ENCODE peak calls at places on chromosomes 5 and 9, in nine cellular contexts. H is cardiac fibroblast, N is mucosa of gallbladder, L is HT1080, A is retinal pigment epithelial cell, W is transverse colon, K is NCI-H1092, M is foreskin fibroblast, E is ACHN. I is an unnamed sample.

GRCh38 chr9:125028041-125028440 is 87.2 kb upstream of the GOLGA1 start:
- DNase-seq in A (no peak), H (no peak), L (no peak), E (no peak), M (no peak), W (no peak), N (no peak), K (no peak), I (no peak)

GRCh38 chr9:114207034-114207815 is 51.9 kb downstream of the COL27A1 start:
- DNase-seq in L (peak; percentile 78), A (peak; percentile 69), E (peak; percentile 61), W (peak; percentile 26), N (peak; percentile 18), K (no peak), H (peak; percentile 16), M (peak; percentile 71), I (no peak)

GRCh38 chr9:123329329-123329955 is 26.6 kb upstream of the CRB2 start:
- DNase-seq in L (peak; percentile 80), N (peak; percentile 82), M (no peak), K (no peak), A (no peak), H (peak; percentile 53), W (peak; percentile 84), E (no peak), I (no peak)

GRCh38 chr9:123327697-123328100 is 28.3 kb upstream of the CRB2 start:
- DNase-seq in W (peak; percentile 58), K (no peak), N (peak; percentile 87), A (no peak), E (no peak), M (no peak), H (no peak), L (no peak), I (no peak)

GRCh38 chr5:87121315-87122170 is 146.1 kb upstream of the RASA1 start:
- DNase-seq in M (peak; percentile 83), A (peak; percentile 72), L (peak; percentile 95), W (peak; percentile 14), K (no peak), E (peak; percentile 89), H (peak; percentile 95), N (no peak), I (peak; percentile 8)

GRCh38 chr9:70532753-70533152 is 118.3 kb upstream of the KLF9 start:
- DNase-seq in N (no peak), E (no peak), K (no peak), H (no peak), A (no peak), L (no peak), M (no peak), W (no peak), I (no peak)

GRCh38 chr5:180609817-180610550 is 18.7 kb upstream of the SCGB3A1 start:
- DNase-seq in M (no peak), E (no peak), W (no peak), N (no peak), H (no peak), A (no peak), L (no peak), K (no peak), I (no peak)

GRCh38 chr5:78245126-78245525 is 49.4 kb downstream of the AP3B1 start:
- DNase-seq in E (no peak), N (no peak), K (no peak), H (no peak), M (no peak), L (no peak), A (no peak), W (no peak), I (no peak)

GRCh38 chr9:93587651-93588347 is 11.4 kb downstream of the PHF2 start:
- DNase-seq in H (no peak), M (no peak), N (no peak), L (no peak), A (no peak), W (no peak), K (no peak), E (no peak), I (no peak)

GRCh38 chr9:81613002-81613750 is 76.2 kb downstream of the TLE1 start:
- DNase-seq in H (peak; percentile 41), A (no peak), E (no peak), K (no peak), M (peak; percentile 85), L (no peak), W (peak; percentile 47), N (peak; percentile 51), I (no peak)

GRCh38 chr5:125668904-125669303 is 754.3 kb upstream of the GRAMD2B start:
- DNase-seq in H (peak; percentile 10), A (peak; percentile 81), W (peak; percentile 28), N (no peak), E (no peak), L (peak; percentile 13), M (no peak), K (no peak), I (no peak)

GRCh38 chr9:138096192-138096845 is 218.7 kb downstream of the CACNA1B start:
- DNase-seq in W (no peak), M (no peak), L (no peak), K (no peak), A (no peak), E (no peak), N (no peak), H (no peak), I (no peak)

GRCh38 chr9:25677301-25678146 is 720 bp downstream of the TUSC1 start:
- DNase-seq in N (peak; percentile 86), W (peak; percentile 90), H (peak; percentile 72), L (peak; percentile 80), K (peak; percentile 62), M (peak; percentile 35), E (peak; percentile 83), A (no peak), I (peak; percentile 67)

GRCh38 chr5:154440540-154440939 is 5.3 kb upstream of the SAP30L start:
- DNase-seq in M (no peak), W (no peak), H (no peak), L (no peak), N (no peak), K (no peak), A (no peak), E (no peak), I (no peak)

GRCh38 chr5:58127486-58128220 is 332.2 kb downstream of the PLK2 start:
- DNase-seq in H (no peak), W (no peak), K (no peak), M (no peak), E (peak; percentile 35), N (peak; percentile 34), L (no peak), A (no peak), I (no peak)

GRCh38 chr9:130233587-130233945 is 32.0 kb upstream of the HMCN2 start:
- DNase-seq in H (no peak), W (no peak), K (no peak), L (no peak), M (no peak), A (no peak), E (no peak), N (no peak), I (no peak)

GRCh38 chr9:103014242-103014641 is 19.1 kb downstream of the CYLC2 start:
- DNase-seq in K (no peak), H (no peak), N (no peak), L (no peak), A (no peak), W (no peak), E (no peak), M (no peak), I (no peak)

GRCh38 chr9:22169243-22169642 is 160.1 kb upstream of the CDKN2B start:
- DNase-seq in E (no peak), K (no peak), L (peak; percentile 58), A (no peak), N (no peak), W (no peak), M (peak; percentile 73), H (peak; percentile 63), I (no peak)

GRCh38 chr9:113241161-113241560 is 19.8 kb downstream of the SLC31A1 start:
- DNase-seq in E (no peak), M (no peak), H (no peak), K (no peak), L (no peak), W (no peak), A (no peak), N (no peak), I (no peak)

GRCh38 chr5:160919610-160920009 is 67.6 kb upstream of the ATP10B start:
- DNase-seq in A (no peak), H (no peak), E (no peak), L (no peak), K (peak; percentile 5), M (no peak), N (no peak), W (no peak), I (no peak)

GRCh38 chr5:154478752-154479159 is 729 bp upstream of the HAND1 start:
- DNase-seq in H (no peak), M (no peak), K (no peak), W (no peak), E (no peak), A (no peak), L (no peak), N (no peak), I (no peak)

GRCh38 chr9:34451135-34451534 is 7.2 kb downstream of the FAM219A start:
- DNase-seq in M (no peak), W (no peak), L (no peak), N (no peak), K (no peak), A (no peak), E (no peak), H (no peak), I (no peak)

GRCh38 chr9:88681434-88681833 is 146.5 kb downstream of the NXNL2 start:
- DNase-seq in A (no peak), N (peak; percentile 5), W (no peak), E (no peak), H (no peak), K (no peak), L (no peak), M (no peak), I (no peak)

GRCh38 chr5:80935811-80936385 is 24.3 kb upstream of the RASGRF2 start:
- DNase-seq in A (no peak), K (no peak), M (no peak), E (peak; percentile 8), N (no peak), L (no peak), W (no peak), H (no peak), I (no peak)

GRCh38 chr9:134010774-134011173 is 14.5 kb upstream of the BRD3OS start:
- DNase-seq in E (no peak), K (peak; percentile 19), W (no peak), N (no peak), H (no peak), A (peak; percentile 61), L (no peak), M (peak; percentile 21), I (no peak)

GRCh38 chr9:113531919-113532808 is 68.6 kb downstream of the RGS3 start:
- DNase-seq in M (no peak), W (no peak), L (no peak), N (no peak), H (no peak), A (no peak), K (no peak), E (no peak), I (no peak)

GRCh38 chr9:121972501-121972981 is 120.6 kb downstream of the TTLL11 start:
- DNase-seq in W (peak; percentile 81), A (peak; percentile 56), K (no peak), H (peak; percentile 75), E (peak; percentile 73), N (peak; percentile 70), L (peak; percentile 92), M (peak; percentile 54), I (peak; percentile 63)

GRCh38 chr5:51661646-51662265 is 278.5 kb downstream of the ISL1 start:
- DNase-seq in A (no peak), H (no peak), L (no peak), E (no peak), W (no peak), K (no peak), N (no peak), M (no peak), I (no peak)

GRCh38 chr5:177023247-177023703 is 779 bp downstream of the ZNF346 start:
- DNase-seq in M (no peak), E (no peak), W (no peak), K (no peak), L (no peak), H (peak; percentile 23), A (no peak), N (no peak), I (no peak)

GRCh38 chr5:95609711-95610110 is 10.2 kb upstream of the GPR150 start:
- DNase-seq in A (no peak), H (no peak), E (no peak), M (no peak), K (no peak), N (no peak), L (no peak), W (no peak), I (no peak)

GRCh38 chr5:68368686-68369359 is 153.3 kb downstream of the PIK3R1 start:
- DNase-seq in W (no peak), E (no peak), L (no peak), H (peak; percentile 45), A (no peak), N (no peak), M (peak; percentile 23), K (no peak), I (no peak)